ENCODE peak calls at places on chromosomes 3 and 15, in four cellular contexts. One of them, this sample, is unnamed.

GRCh38 chr3:39267631-39268553 is 11.9 kb downstream of the CX3CR1 start:
- DNase-seq in esophagus muscularis mucosa: no peak
- DNase-seq in CD4-positive, alpha-beta T cell: peak; percentile 10
- DNase-seq in A549: no peak
- DNase-seq in this sample: no peak

GRCh38 chr3:184770541-184770940 is 41.4 kb upstream of the VPS8 start:
- DNase-seq in esophagus muscularis mucosa: no peak
- DNase-seq in CD4-positive, alpha-beta T cell: no peak
- DNase-seq in A549: no peak
- DNase-seq in this sample: no peak

GRCh38 chr3:19885468-19885867 is 48.5 kb downstream of the EFHB start:
- DNase-seq in esophagus muscularis mucosa: no peak
- DNase-seq in CD4-positive, alpha-beta T cell: no peak
- DNase-seq in A549: peak; percentile 45
- DNase-seq in this sample: no peak

GRCh38 chr3:23372296-23372695 is 169.2 kb downstream of the UBE2E2 start:
- DNase-seq in esophagus muscularis mucosa: no peak
- DNase-seq in CD4-positive, alpha-beta T cell: no peak
- DNase-seq in A549: no peak
- DNase-seq in this sample: no peak

GRCh38 chr3:120170223-120170622 is 76.0 kb upstream of the GSK3B start:
- DNase-seq in esophagus muscularis mucosa: no peak
- DNase-seq in CD4-positive, alpha-beta T cell: no peak
- DNase-seq in A549: peak; percentile 31
- DNase-seq in this sample: no peak

GRCh38 chr3:111668321-111668720 is 73.2 kb upstream of the ZBED2 start:
- DNase-seq in esophagus muscularis mucosa: no peak
- DNase-seq in CD4-positive, alpha-beta T cell: no peak
- DNase-seq in A549: no peak
- DNase-seq in this sample: no peak

GRCh38 chr3:32502089-32502943 is at the start of gene CMTM6:
- DNase-seq in esophagus muscularis mucosa: peak; percentile 97
- DNase-seq in CD4-positive, alpha-beta T cell: peak; percentile 60
- DNase-seq in A549: peak; percentile 92
- DNase-seq in this sample: peak; percentile 19

GRCh38 chr3:54822206-54822605 is 105.7 kb downstream of the LRTM1 start:
- DNase-seq in esophagus muscularis mucosa: no peak
- DNase-seq in CD4-positive, alpha-beta T cell: no peak
- DNase-seq in A549: no peak
- DNase-seq in this sample: no peak

GRCh38 chr3:64399205-64399800 is 174.0 kb upstream of the PRICKLE2 start:
- DNase-seq in esophagus muscularis mucosa: peak; percentile 55
- DNase-seq in CD4-positive, alpha-beta T cell: no peak
- DNase-seq in A549: peak; percentile 35
- DNase-seq in this sample: no peak

GRCh38 chr3:31295150-31295765 is 237.5 kb upstream of the STT3B start:
- DNase-seq in esophagus muscularis mucosa: no peak
- DNase-seq in CD4-positive, alpha-beta T cell: no peak
- DNase-seq in A549: no peak
- DNase-seq in this sample: no peak

GRCh38 chr3:111071257-111072015 is at the start of gene NECTIN3:
- DNase-seq in esophagus muscularis mucosa: peak; percentile 97
- DNase-seq in CD4-positive, alpha-beta T cell: peak; percentile 71
- DNase-seq in A549: peak; percentile 69
- DNase-seq in this sample: peak; percentile 37

GRCh38 chr15:49387471-49387870 is 35.6 kb upstream of the FGF7 start:
- DNase-seq in esophagus muscularis mucosa: no peak
- DNase-seq in CD4-positive, alpha-beta T cell: no peak
- DNase-seq in A549: no peak
- DNase-seq in this sample: no peak

GRCh38 chr3:149333518-149333859 is at the start of gene TM4SF18:
- DNase-seq in esophagus muscularis mucosa: no peak
- DNase-seq in CD4-positive, alpha-beta T cell: no peak
- DNase-seq in A549: no peak
- DNase-seq in this sample: no peak

GRCh38 chr3:113286524-113286923 is 75.2 kb downstream of the BOC start:
- DNase-seq in esophagus muscularis mucosa: no peak
- DNase-seq in CD4-positive, alpha-beta T cell: no peak
- DNase-seq in A549: no peak
- DNase-seq in this sample: no peak

GRCh38 chr15:49652922-49653321 is 32.1 kb downstream of the DTWD1 start:
- DNase-seq in esophagus muscularis mucosa: no peak
- DNase-seq in CD4-positive, alpha-beta T cell: no peak
- DNase-seq in A549: no peak
- DNase-seq in this sample: no peak

GRCh38 chr15:25810631-25811077 is 52.5 kb downstream of the ATP10A start:
- DNase-seq in esophagus muscularis mucosa: no peak
- DNase-seq in CD4-positive, alpha-beta T cell: peak; percentile 44
- DNase-seq in A549: no peak
- DNase-seq in this sample: no peak

GRCh38 chr15:88605507-88606436 is 15.4 kb upstream of the AEN start:
- DNase-seq in esophagus muscularis mucosa: no peak
- DNase-seq in CD4-positive, alpha-beta T cell: no peak
- DNase-seq in A549: no peak
- DNase-seq in this sample: no peak

GRCh38 chr3:56930706-56931105 is 129.0 kb upstream of the ARHGEF3 start:
- DNase-seq in esophagus muscularis mucosa: no peak
- DNase-seq in CD4-positive, alpha-beta T cell: no peak
- DNase-seq in A549: no peak
- DNase-seq in this sample: no peak

GRCh38 chr15:29139540-29140459 is 129.8 kb downstream of the NSMCE3 start:
- DNase-seq in esophagus muscularis mucosa: no peak
- DNase-seq in CD4-positive, alpha-beta T cell: peak; percentile 37
- DNase-seq in A549: peak; percentile 86
- DNase-seq in this sample: no peak

GRCh38 chr3:196736670-196737374 is 2.8 kb upstream of the PAK2 start:
- DNase-seq in esophagus muscularis mucosa: no peak
- DNase-seq in CD4-positive, alpha-beta T cell: no peak
- DNase-seq in A549: no peak
- DNase-seq in this sample: no peak

GRCh38 chr15:66961407-66961884 is 104.0 kb upstream of the SMAD3 start:
- DNase-seq in esophagus muscularis mucosa: no peak
- DNase-seq in CD4-positive, alpha-beta T cell: no peak
- DNase-seq in A549: no peak
- DNase-seq in this sample: no peak

GRCh38 chr3:197490098-197490497 is 65.7 kb downstream of the BDH1 start:
- DNase-seq in esophagus muscularis mucosa: no peak
- DNase-seq in CD4-positive, alpha-beta T cell: no peak
- DNase-seq in A549: peak; percentile 56
- DNase-seq in this sample: no peak

GRCh38 chr3:127158614-127159221 is 34.2 kb upstream of the PRR23E start:
- DNase-seq in esophagus muscularis mucosa: no peak
- DNase-seq in CD4-positive, alpha-beta T cell: no peak
- DNase-seq in A549: no peak
- DNase-seq in this sample: no peak

GRCh38 chr15:81165565-81165964 is 31.1 kb upstream of the IL16 start:
- DNase-seq in esophagus muscularis mucosa: no peak
- DNase-seq in CD4-positive, alpha-beta T cell: no peak
- DNase-seq in A549: no peak
- DNase-seq in this sample: no peak

GRCh38 chr3:151347432-151347831 is 18.1 kb upstream of the P2RY13 start:
- DNase-seq in esophagus muscularis mucosa: no peak
- DNase-seq in CD4-positive, alpha-beta T cell: no peak
- DNase-seq in A549: no peak
- DNase-seq in this sample: no peak

GRCh38 chr3:72798552-72799195 is 49.6 kb downstream of the SHQ1 start:
- DNase-seq in esophagus muscularis mucosa: no peak
- DNase-seq in CD4-positive, alpha-beta T cell: no peak
- DNase-seq in A549: no peak
- DNase-seq in this sample: no peak

GRCh38 chr3:144900366-144900765 is 928.7 kb downstream of the DIPK2A start:
- DNase-seq in esophagus muscularis mucosa: no peak
- DNase-seq in CD4-positive, alpha-beta T cell: no peak
- DNase-seq in A549: no peak
- DNase-seq in this sample: no peak

GRCh38 chr3:190594171-190594570 is 80.3 kb downstream of the IL1RAP start:
- DNase-seq in esophagus muscularis mucosa: no peak
- DNase-seq in CD4-positive, alpha-beta T cell: no peak
- DNase-seq in A549: no peak
- DNase-seq in this sample: no peak

GRCh38 chr3:147421184-147421912 is 12.2 kb downstream of the ZIC1 start:
- DNase-seq in esophagus muscularis mucosa: no peak
- DNase-seq in CD4-positive, alpha-beta T cell: no peak
- DNase-seq in A549: no peak
- DNase-seq in this sample: no peak

GRCh38 chr3:108462899-108463298 is 47.5 kb downstream of the MYH15 start:
- DNase-seq in esophagus muscularis mucosa: no peak
- DNase-seq in CD4-positive, alpha-beta T cell: no peak
- DNase-seq in A549: no peak
- DNase-seq in this sample: no peak

GRCh38 chr3:155185623-155186022 is 105.5 kb downstream of the MME start:
- DNase-seq in esophagus muscularis mucosa: no peak
- DNase-seq in CD4-positive, alpha-beta T cell: no peak
- DNase-seq in A549: no peak
- DNase-seq in this sample: no peak

GRCh38 chr3:141625506-141625905 is 112.6 kb upstream of the RNF7 start:
- DNase-seq in esophagus muscularis mucosa: no peak
- DNase-seq in CD4-positive, alpha-beta T cell: no peak
- DNase-seq in A549: no peak
- DNase-seq in this sample: no peak

GRCh38 chr3:63861306-63861705 is 2.3 kb downstream of the THOC7 start:
- DNase-seq in esophagus muscularis mucosa: no peak
- DNase-seq in CD4-positive, alpha-beta T cell: no peak
- DNase-seq in A549: no peak
- DNase-seq in this sample: no peak

GRCh38 chr3:120636790-120637401 is 40.8 kb downstream of the NDUFB4 start:
- DNase-seq in esophagus muscularis mucosa: no peak
- DNase-seq in CD4-positive, alpha-beta T cell: no peak
- DNase-seq in A549: no peak
- DNase-seq in this sample: no peak

GRCh38 chr15:65641723-65642475 is 20.2 kb downstream of the SLC24A1 start:
- DNase-seq in esophagus muscularis mucosa: no peak
- DNase-seq in CD4-positive, alpha-beta T cell: no peak
- DNase-seq in A549: no peak
- DNase-seq in this sample: no peak

GRCh38 chr3:50504681-50505080 is 1.2 kb upstream of the CACNA2D2 start:
- DNase-seq in esophagus muscularis mucosa: no peak
- DNase-seq in CD4-positive, alpha-beta T cell: no peak
- DNase-seq in A549: no peak
- DNase-seq in this sample: no peak

GRCh38 chr15:56600380-56600779 is 132.9 kb downstream of the ZNF280D start:
- DNase-seq in esophagus muscularis mucosa: no peak
- DNase-seq in CD4-positive, alpha-beta T cell: no peak
- DNase-seq in A549: no peak
- DNase-seq in this sample: no peak

GRCh38 chr15:56598991-56599390 is 134.1 kb upstream of the MNS1 start:
- DNase-seq in esophagus muscularis mucosa: no peak
- DNase-seq in CD4-positive, alpha-beta T cell: no peak
- DNase-seq in A549: no peak
- DNase-seq in this sample: no peak

DNA sequence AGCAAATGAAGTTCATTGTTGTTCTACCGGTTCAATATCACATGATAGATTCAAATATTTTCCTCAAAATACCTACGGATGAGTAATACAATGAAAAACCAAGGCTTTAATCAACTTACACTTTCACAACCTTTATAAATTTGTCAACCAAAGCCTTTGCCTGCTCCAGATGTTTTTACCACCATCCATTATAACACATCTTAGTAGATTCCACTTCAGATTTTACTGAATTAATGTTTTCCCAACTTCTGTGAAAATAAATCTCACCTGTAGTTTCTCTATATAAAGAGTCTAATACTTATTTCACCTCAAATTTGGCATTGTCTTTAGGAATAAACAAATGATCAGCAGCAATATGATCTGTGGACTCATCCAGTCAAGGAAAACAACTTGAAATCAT is 131.1 kb downstream of the ZNF280D start:
- DNase-seq in esophagus muscularis mucosa: no peak
- DNase-seq in CD4-positive, alpha-beta T cell: no peak
- DNase-seq in A549: no peak
- DNase-seq in this sample: no peak
- H3K9me3 ChIP-seq in esophagus muscularis mucosa: peaks cover 17% of the 10 kb centered on the region
- H3K9me3 ChIP-seq in CD4-positive, alpha-beta T cell: peaks cover 11% of the 10 kb centered on the region
- H3K9me3 ChIP-seq in A549: peaks cover 30% of the 10 kb centered on the region
- H3K9me3 ChIP-seq in this sample: peaks cover 20% of the 10 kb centered on the region

GRCh38 chr15:57566840-57567239 is 24.9 kb upstream of the MYZAP start:
- DNase-seq in esophagus muscularis mucosa: no peak
- DNase-seq in CD4-positive, alpha-beta T cell: no peak
- DNase-seq in A549: no peak
- DNase-seq in this sample: no peak
- H3K27ac ChIP-seq in esophagus muscularis mucosa: no peak overlapping the region
- H3K27ac ChIP-seq in CD4-positive, alpha-beta T cell: no peak overlapping the region
- H3K27ac ChIP-seq in A549: no peak overlapping the region
- H3K27ac ChIP-seq in this sample: no peak overlapping the region

GRCh38 chr3:52215351-52215750 is 10.1 kb downstream of the TLR9 start:
- DNase-seq in esophagus muscularis mucosa: no peak
- DNase-seq in CD4-positive, alpha-beta T cell: no peak
- DNase-seq in A549: no peak
- DNase-seq in this sample: no peak

GRCh38 chr3:52218454-52218853 is 7.0 kb downstream of the TLR9 start:
- DNase-seq in esophagus muscularis mucosa: no peak
- DNase-seq in CD4-positive, alpha-beta T cell: no peak
- DNase-seq in A549: no peak
- DNase-seq in this sample: no peak

GRCh38 chr3:52217409-52217805 is 8.0 kb downstream of the TLR9 start:
- DNase-seq in esophagus muscularis mucosa: no peak
- DNase-seq in CD4-positive, alpha-beta T cell: no peak
- DNase-seq in A549: no peak
- DNase-seq in this sample: no peak

GRCh38 chr3:52218026-52218425 is 7.4 kb downstream of the TLR9 start:
- DNase-seq in esophagus muscularis mucosa: no peak
- DNase-seq in CD4-positive, alpha-beta T cell: no peak
- DNase-seq in A549: no peak
- DNase-seq in this sample: no peak

DNA sequence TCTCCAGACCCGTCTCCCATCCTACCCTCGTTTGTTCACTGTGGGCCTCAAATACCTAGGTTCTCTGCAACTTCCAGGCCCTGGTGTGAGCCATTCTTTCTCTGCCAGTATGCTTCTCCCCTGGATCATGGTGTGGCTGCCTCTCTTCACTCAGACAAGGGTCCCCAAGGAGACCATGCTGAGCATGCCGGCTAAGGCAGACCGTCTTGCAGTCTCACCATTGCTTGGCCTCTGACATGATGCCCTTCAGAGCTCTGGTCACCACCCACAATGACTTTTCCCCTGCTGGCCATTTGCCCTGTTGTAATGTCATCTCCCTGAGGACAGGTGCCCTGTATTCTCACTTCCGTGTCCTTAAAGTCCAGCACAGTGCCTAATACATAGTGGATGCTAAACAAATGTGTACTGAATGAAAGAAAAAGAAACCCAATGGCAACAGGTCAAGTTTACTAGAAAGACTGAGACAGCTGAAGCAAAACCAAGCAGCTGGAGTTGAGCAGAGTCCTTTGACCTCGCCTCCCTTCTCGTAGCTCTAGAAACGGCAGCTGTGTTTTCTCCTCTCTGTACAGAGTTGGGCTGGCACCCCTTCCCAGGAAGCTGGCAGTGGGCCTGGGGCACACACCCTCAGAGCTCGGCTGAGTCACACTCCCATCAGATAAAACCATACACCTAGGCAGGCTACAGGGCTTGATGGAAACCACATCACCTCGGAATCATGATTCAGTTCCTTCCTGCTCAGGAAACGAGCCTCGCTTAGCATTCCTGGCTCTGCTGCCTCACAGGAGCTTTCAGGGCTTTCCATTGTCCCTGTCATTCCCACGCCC is 8.6 kb downstream of the TLR9 start:
- DNase-seq in esophagus muscularis mucosa: no peak
- DNase-seq in CD4-positive, alpha-beta T cell: peak; percentile 49
- DNase-seq in A549: peak; percentile 14
- DNase-seq in this sample: no peak
- H3K9me3 ChIP-seq in esophagus muscularis mucosa: no peaks in the 10 kb centered on the region
- H3K9me3 ChIP-seq in CD4-positive, alpha-beta T cell: no peaks in the 10 kb centered on the region
- H3K9me3 ChIP-seq in A549: no peaks in the 10 kb centered on the region
- H3K9me3 ChIP-seq in this sample: no peaks in the 10 kb centered on the region

GRCh38 chr15:58876306-58876705 is 57.2 kb downstream of the SLTM start:
- DNase-seq in esophagus muscularis mucosa: no peak
- DNase-seq in CD4-positive, alpha-beta T cell: no peak
- DNase-seq in A549: no peak
- DNase-seq in this sample: no peak
- H3K27ac ChIP-seq in esophagus muscularis mucosa: no peak overlapping the region
- H3K27ac ChIP-seq in CD4-positive, alpha-beta T cell: no peak overlapping the region
- H3K27ac ChIP-seq in A549: no peak overlapping the region
- H3K27ac ChIP-seq in this sample: no peak overlapping the region

This sample was measured in esophagus squamous epithelium.